ENCODE peak calls at places on chromosomes 13 and 19, in nine cellular contexts. A is small intestine, T is HT1080, V is NCI-H510A treated with DMSO at 0.1 percent for 48 hours, G is NCI-H2081 treated with DMSO at 0.1 percent for 48 hours, J is mesendoderm, X is HCEC 1CT, W is NCI-H526 treated with DMSO at 0.1 percent for 48 hours, K is aorta. R is an unnamed sample.

GRCh38 chr13:95603887-95604533 is 40.5 kb downstream of the DZIP1 start:
- DNase-seq in T (peak), K (no peak), W (no peak), V (peak), G (no peak), J (no peak), X (peak), A (peak), R (peak)

GRCh38 chr19:14467391-14467790 is 7.8 kb downstream of the PTGER1 start:
- DNase-seq in G (no peak), V (no peak), T (no peak), W (no peak), X (no peak), A (no peak), K (no peak), J (no peak), R (no peak)

GRCh38 chr19:50870417-50871089 is 2.7 kb upstream of the KLK2 start:
- DNase-seq in G (no peak), V (no peak), A (peak), J (no peak), X (no peak), K (no peak), T (peak), W (peak), R (no peak)

GRCh38 chr19:16360738-16361137 is 36.1 kb downstream of the KLF2 start:
- DNase-seq in K (no peak), W (no peak), X (no peak), J (no peak), G (no peak), V (no peak), A (no peak), T (no peak), R (no peak)

GRCh38 chr13:98570929-98571372 is 6.0 kb downstream of the STK24 start:
- DNase-seq in J (no peak), A (peak), K (no peak), G (no peak), T (peak), X (no peak), W (peak), V (peak), R (peak)

GRCh38 chr13:71871180-71871754 is 4.3 kb upstream of the DACH1 start:
- DNase-seq in G (no peak), A (no peak), W (no peak), X (no peak), T (no peak), J (no peak), V (no peak), K (no peak), R (no peak)

GRCh38 chr13:29713841-29714240 is 118.4 kb upstream of the SLC7A1 start:
- DNase-seq in G (no peak), J (peak), V (no peak), W (peak), T (peak), K (no peak), X (peak), A (peak), R (no peak)

GRCh38 chr13:29573190-29573589 is 22.3 kb downstream of the SLC7A1 start:
- DNase-seq in G (no peak), T (no peak), V (peak), A (peak), K (peak), W (peak), J (no peak), X (no peak), R (peak)

GRCh38 chr13:113157206-113157928 is 1.1 kb upstream of the PROZ start:
- DNase-seq in X (no peak), W (no peak), T (no peak), V (no peak), K (no peak), J (peak), A (no peak), G (no peak), R (no peak)

GRCh38 chr13:45691667-45692066 is 10.5 kb upstream of the CBY2 start:
- DNase-seq in K (no peak), W (no peak), G (no peak), J (no peak), X (no peak), T (no peak), A (no peak), V (no peak), R (no peak)

GRCh38 chr13:98541701-98542203 is 35.2 kb downstream of the STK24 start:
- DNase-seq in T (no peak), J (no peak), W (no peak), K (no peak), V (no peak), A (peak), X (no peak), G (no peak), R (no peak)

GRCh38 chr19:16605552-16605951 is 22.5 kb downstream of the MED26 start:
- DNase-seq in X (no peak), K (no peak), G (no peak), J (no peak), W (no peak), T (no peak), A (no peak), V (no peak), R (no peak)

GRCh38 chr19:40691421-40692211 is 1.2 kb upstream of the NUMBL start:
- DNase-seq in A (no peak), K (no peak), G (no peak), J (peak), X (no peak), T (no peak), W (no peak), V (peak), R (no peak)

GRCh38 chr13:33075996-33076395 is 59.8 kb downstream of the KL start:
- DNase-seq in X (no peak), J (no peak), V (no peak), K (no peak), W (no peak), G (no peak), T (no peak), A (peak), R (no peak)

GRCh38 chr19:16944626-16945363 is 56.0 kb downstream of the F2RL3 start:
- DNase-seq in J (peak), X (no peak), W (no peak), G (no peak), T (no peak), A (no peak), V (no peak), K (no peak), R (no peak)

GRCh38 chr13:61709258-61709657 is 293.6 kb upstream of the PCDH20 start:
- DNase-seq in J (no peak), W (no peak), A (no peak), V (no peak), X (no peak), K (no peak), T (no peak), G (no peak), R (no peak)

GRCh38 chr13:20016649-20017364 is 58.3 kb downstream of the ZMYM2 start:
- DNase-seq in W (no peak), J (peak), T (no peak), G (no peak), K (no peak), A (no peak), V (no peak), X (no peak), R (no peak)

GRCh38 chr19:5896365-5897076 is 7.1 kb downstream of the NDUFA11 start:
- DNase-seq in J (no peak), X (no peak), W (no peak), K (no peak), V (no peak), T (no peak), G (no peak), A (no peak), R (no peak)

GRCh38 chr13:109145631-109146030 is 516.2 kb downstream of the MYO16 start:
- DNase-seq in A (peak), V (peak), J (peak), W (peak), T (peak), K (no peak), X (peak), G (no peak), R (peak)

GRCh38 chr19:6626764-6627163 is 35.8 kb upstream of the CD70 start:
- DNase-seq in W (no peak), X (no peak), V (no peak), G (no peak), J (peak), T (no peak), A (no peak), K (no peak), R (no peak)

GRCh38 chr13:102830646-102831045 is 15.2 kb upstream of the ERCC5 start:
- DNase-seq in G (no peak), T (peak), W (no peak), A (peak), K (no peak), J (no peak), X (no peak), V (peak), R (peak)